ENCODE peak calls at places on chromosomes 13 and 19, in nine cellular contexts. Q, J, H, K, A, I, O, S and D are unnamed samples.

GRCh38 chr13:76879211-76879875 is 6.9 kb downstream of the KCTD12 start:
- DNase-seq in Q (peak), J (peak), H (peak), K (peak), A (no peak), I (no peak), O (peak), S (no peak), D (no peak)

GRCh38 chr19:57241181-57241580 is 749 bp downstream of the ZNF805 start:
- DNase-seq in Q (peak), J (peak), H (peak), K (no peak), A (no peak), I (no peak), O (peak), S (no peak), D (no peak)

GRCh38 chr13:87123987-87124784 is 547.0 kb upstream of the SLITRK5 start:
- DNase-seq in Q (peak), J (peak), H (no peak), K (peak), A (peak), I (no peak), O (peak), S (no peak), D (no peak)

GRCh38 chr13:44437356-44438233 is 64.0 kb downstream of the SERP2 start:
- DNase-seq in Q (peak), J (peak), H (peak), K (no peak), A (no peak), I (peak), O (peak), S (no peak), D (no peak)

GRCh38 chr19:41297628-41298326 is 12.2 kb upstream of the CCDC97 start:
- DNase-seq in Q (peak), J (no peak), H (peak), K (no peak), A (no peak), I (no peak), O (no peak), S (no peak), D (no peak)

GRCh38 chr13:102580552-102581169 is 16.1 kb upstream of the TPP2 start:
- DNase-seq in Q (peak), J (peak), H (peak), K (no peak), A (no peak), I (peak), O (peak), S (no peak), D (no peak)

GRCh38 chr13:30429721-30430694 is 7.7 kb downstream of the UBE2L5 start:
- DNase-seq in Q (peak), J (peak), H (no peak), K (peak), A (no peak), I (no peak), O (peak), S (no peak), D (no peak)

GRCh38 chr19:52535831-52536800 is 8.6 kb downstream of the ZNF808 start:
- DNase-seq in Q (peak), J (peak), H (peak), K (peak), A (peak), I (no peak), O (peak), S (peak), D (peak)

GRCh38 chr13:100721885-100722512 is 47.4 kb upstream of the TMTC4 start:
- DNase-seq in Q (peak), J (peak), H (peak), K (peak), A (peak), I (peak), O (peak), S (peak), D (no peak)

GRCh38 chr13:28273919-28274318 is 135.6 kb downstream of the PAN3 start:
- DNase-seq in Q (peak), J (no peak), H (peak), K (no peak), A (no peak), I (no peak), O (no peak), S (no peak), D (no peak)

GRCh38 chr19:31262673-31263308 is 86.4 kb downstream of the TSHZ3 start:
- DNase-seq in Q (no peak), J (no peak), H (no peak), K (no peak), A (no peak), I (no peak), O (no peak), S (no peak), D (no peak)

GRCh38 chr13:26664942-26665341 is 95.6 kb downstream of the GPR12 start:
- DNase-seq in Q (no peak), J (no peak), H (peak), K (no peak), A (no peak), I (no peak), O (no peak), S (no peak), D (no peak)

GRCh38 chr19:30447276-30447870 is 75.2 kb downstream of the ZNF536 start:
- DNase-seq in Q (no peak), J (no peak), H (no peak), K (no peak), A (no peak), I (no peak), O (peak), S (no peak), D (no peak)

GRCh38 chr19:17889609-17890214 is 18.0 kb downstream of the SLC5A5 start:
- DNase-seq in Q (peak), J (peak), H (no peak), K (peak), A (no peak), I (no peak), O (peak), S (no peak), D (no peak)

GRCh38 chr13:57030671-57031070 is 110.0 kb upstream of the PRR20A start:
- DNase-seq in Q (no peak), J (no peak), H (no peak), K (no peak), A (no peak), I (no peak), O (no peak), S (no peak), D (no peak)

GRCh38 chr19:40348961-40349507 is 539 bp downstream of the PLD3 start:
- DNase-seq in Q (peak), J (peak), H (peak), K (no peak), A (no peak), I (peak), O (peak), S (no peak), D (no peak)

GRCh38 chr13:110799246-110800236 is 86.0 kb downstream of the ING1 start:
- DNase-seq in Q (peak), J (no peak), H (no peak), K (no peak), A (no peak), I (no peak), O (peak), S (no peak), D (no peak)

GRCh38 chr19:46697142-46697960 is 19.6 kb downstream of the PRKD2 start:
- DNase-seq in Q (peak), J (peak), H (no peak), K (no peak), A (peak), I (peak), O (peak), S (no peak), D (no peak)

GRCh38 chr13:41244555-41244954 is 18.8 kb downstream of the MTRF1 start:
- DNase-seq in Q (peak), J (peak), H (no peak), K (no peak), A (no peak), I (no peak), O (no peak), S (no peak), D (no peak)

GRCh38 chr13:99386911-99387788 is 80.0 kb upstream of the GPR183 start:
- DNase-seq in Q (peak), J (peak), H (peak), K (peak), A (peak), I (no peak), O (no peak), S (peak), D (peak)

GRCh38 chr13:64640002-64640401 is 2590.1 kb downstream of the PCDH9 start:
- DNase-seq in Q (peak), J (peak), H (no peak), K (no peak), A (no peak), I (no peak), O (no peak), S (no peak), D (no peak)